ENCODE peak calls at places on chromosomes 5 and 9, in six cellular contexts. P, B, Y, L, K and T are unnamed samples.

GRCh38 chr5:36462295-36463021 is 143.9 kb upstream of the SLC1A3 start:
- DNase-seq in L (peak), P (no peak), Y (no peak), K (no peak), B (no peak), T (no peak)

GRCh38 chr5:6398570-6399230 is 20.4 kb upstream of the MED10 start:
- DNase-seq in L (no peak), P (no peak), K (no peak), B (no peak), Y (no peak), T (no peak)

GRCh38 chr5:163585206-163585605 is 79.8 kb downstream of the MAT2B start:
- DNase-seq in B (no peak), K (no peak), L (no peak), Y (no peak), P (no peak), T (no peak)

GRCh38 chr5:103829585-103829984 is 267.0 kb upstream of the NUDT12 start:
- DNase-seq in Y (no peak), B (no peak), K (peak), P (no peak), L (no peak), T (no peak)

GRCh38 chr5:81081461-81081835 is 121.3 kb downstream of the RASGRF2 start:
- DNase-seq in Y (no peak), P (no peak), B (no peak), K (no peak), L (no peak), T (no peak)

GRCh38 chr5:128036961-128037360 is 46.6 kb upstream of the SLC12A2 start:
- DNase-seq in P (no peak), L (no peak), B (no peak), K (peak), Y (no peak), T (no peak)

GRCh38 chr5:179902763-179903158 is 4.9 kb downstream of the TBC1D9B start:
- DNase-seq in B (no peak), K (no peak), L (no peak), P (no peak), Y (no peak), T (no peak)

GRCh38 chr5:100165309-100165708 is 369.9 kb upstream of the FAM174A start:
- DNase-seq in P (no peak), Y (no peak), K (no peak), B (no peak), L (no peak), T (no peak)

GRCh38 chr5:1760656-1761452 is 38.8 kb downstream of the MRPL36 start:
- DNase-seq in B (no peak), Y (no peak), K (no peak), P (no peak), L (no peak), T (no peak)

GRCh38 chr9:117574099-117574498 is 130.1 kb upstream of the TLR4 start:
- DNase-seq in L (no peak), B (no peak), Y (no peak), K (no peak), P (no peak), T (no peak)

GRCh38 chr5:195401-196160 is 4.3 kb downstream of the LRRC14B start:
- DNase-seq in Y (no peak), B (no peak), L (no peak), P (no peak), K (no peak), T (no peak)

GRCh38 chr9:35859310-35859994 is 10.7 kb downstream of the OR13J1 start:
- DNase-seq in B (no peak), Y (no peak), P (no peak), L (no peak), K (no peak), T (no peak)

GRCh38 chr5:65811004-65811403 is 89.0 kb downstream of the NLN start:
- DNase-seq in B (no peak), L (peak), P (no peak), K (peak), Y (no peak), T (no peak)

GRCh38 chr9:136173648-136174290 is 31.2 kb downstream of the LHX3 start:
- DNase-seq in L (no peak), P (no peak), Y (no peak), B (no peak), K (no peak), T (no peak)

GRCh38 chr9:20569525-20569924 is 52.8 kb downstream of the MLLT3 start:
- DNase-seq in B (no peak), L (no peak), P (no peak), Y (no peak), K (no peak), T (no peak)

GRCh38 chr9:5715548-5716127 is 86.7 kb downstream of the RIC1 start:
- DNase-seq in K (no peak), Y (no peak), L (no peak), P (no peak), B (no peak), T (no peak)

GRCh38 chr5:38420246-38420645 is 136.2 kb downstream of the LIFR start:
- DNase-seq in B (no peak), K (no peak), L (no peak), P (no peak), Y (no peak), T (no peak)